ENCODE peak calls at places on chromosomes 11 and 22, in five cellular contexts. One of them, this sample, is unnamed.

GRCh38 chr22:47621253-47621652 is 858.8 kb downstream of the TBC1D22A start:
- DNase-seq in HepG2: no peak
- DNase-seq in IMR-90: no peak
- DNase-seq in testis: no peak
- DNase-seq in Peyer's patch: no peak
- DNase-seq in this sample: no peak

GRCh38 chr11:1478544-1478943 is 8.0 kb downstream of the MOB2 start:
- DNase-seq in HepG2: no peak
- DNase-seq in IMR-90: no peak
- DNase-seq in testis: no peak
- DNase-seq in Peyer's patch: no peak
- DNase-seq in this sample: no peak

GRCh38 chr11:72848846-72849466 is 34.7 kb downstream of the ATG16L2 start:
- DNase-seq in HepG2: peak
- DNase-seq in IMR-90: peak
- DNase-seq in testis: no peak
- DNase-seq in Peyer's patch: no peak
- DNase-seq in this sample: peak

GRCh38 chr11:15278129-15278528 is 163.4 kb downstream of the INSC start:
- DNase-seq in HepG2: no peak
- DNase-seq in IMR-90: peak
- DNase-seq in testis: no peak
- DNase-seq in Peyer's patch: no peak
- DNase-seq in this sample: no peak

GRCh38 chr11:72724851-72725730 is 27.1 kb downstream of the ARAP1 start:
- DNase-seq in HepG2: peak
- DNase-seq in IMR-90: peak
- DNase-seq in testis: peak
- DNase-seq in Peyer's patch: peak
- DNase-seq in this sample: peak

GRCh38 chr11:25317221-25317620 is 820.4 kb downstream of the LUZP2 start:
- DNase-seq in HepG2: no peak
- DNase-seq in IMR-90: peak
- DNase-seq in testis: no peak
- DNase-seq in Peyer's patch: no peak
- DNase-seq in this sample: no peak

GRCh38 chr11:2234963-2235362 is 35.4 kb downstream of the ASCL2 start:
- DNase-seq in HepG2: no peak
- DNase-seq in IMR-90: no peak
- DNase-seq in testis: no peak
- DNase-seq in Peyer's patch: no peak
- DNase-seq in this sample: no peak

GRCh38 chr22:37970864-37971263 is 13.5 kb downstream of the SOX10 start:
- DNase-seq in HepG2: no peak
- DNase-seq in IMR-90: no peak
- DNase-seq in testis: no peak
- DNase-seq in Peyer's patch: no peak
- DNase-seq in this sample: no peak

GRCh38 chr11:63804259-63804658 is 9.0 kb upstream of the SPINDOC start:
- DNase-seq in HepG2: no peak
- DNase-seq in IMR-90: no peak
- DNase-seq in testis: no peak
- DNase-seq in Peyer's patch: peak
- DNase-seq in this sample: no peak

GRCh38 chr11:91164452-91164822 is 941.6 kb upstream of the CHORDC1 start:
- DNase-seq in HepG2: no peak
- DNase-seq in IMR-90: no peak
- DNase-seq in testis: no peak
- DNase-seq in Peyer's patch: no peak
- DNase-seq in this sample: no peak

GRCh38 chr22:50010676-50011446 is 1.7 kb downstream of the IL17REL start:
- DNase-seq in HepG2: no peak
- DNase-seq in IMR-90: no peak
- DNase-seq in testis: no peak
- DNase-seq in Peyer's patch: peak
- DNase-seq in this sample: no peak

GRCh38 chr11:57792060-57792541 is 30.5 kb downstream of the CTNND1 start:
- DNase-seq in HepG2: no peak
- DNase-seq in IMR-90: peak
- DNase-seq in testis: peak
- DNase-seq in Peyer's patch: peak
- DNase-seq in this sample: peak

GRCh38 chr11:7668464-7668863 is 4.8 kb downstream of the CYB5R2 start:
- DNase-seq in HepG2: no peak
- DNase-seq in IMR-90: no peak
- DNase-seq in testis: no peak
- DNase-seq in Peyer's patch: no peak
- DNase-seq in this sample: no peak

GRCh38 chr22:36736701-36737320 is 33.3 kb upstream of the CACNG2 start:
- DNase-seq in HepG2: no peak
- DNase-seq in IMR-90: no peak
- DNase-seq in testis: peak
- DNase-seq in Peyer's patch: peak
- DNase-seq in this sample: no peak

GRCh38 chr22:36727110-36727509 is 23.6 kb upstream of the CACNG2 start:
- DNase-seq in HepG2: no peak
- DNase-seq in IMR-90: no peak
- DNase-seq in testis: peak
- DNase-seq in Peyer's patch: peak
- DNase-seq in this sample: no peak

GRCh38 chr11:62242021-62242420 is at the start of gene SCGB1D2:
- DNase-seq in HepG2: peak
- DNase-seq in IMR-90: no peak
- DNase-seq in testis: peak
- DNase-seq in Peyer's patch: no peak
- DNase-seq in this sample: no peak

GRCh38 chr11:112231952-112232351 is 5.7 kb downstream of the PTS start:
- DNase-seq in HepG2: peak
- DNase-seq in IMR-90: no peak
- DNase-seq in testis: no peak
- DNase-seq in Peyer's patch: no peak
- DNase-seq in this sample: no peak

GRCh38 chr11:19725379-19726079 is 12.9 kb downstream of the NAV2 start:
- DNase-seq in HepG2: no peak
- DNase-seq in IMR-90: no peak
- DNase-seq in testis: no peak
- DNase-seq in Peyer's patch: no peak
- DNase-seq in this sample: no peak

DNA sequence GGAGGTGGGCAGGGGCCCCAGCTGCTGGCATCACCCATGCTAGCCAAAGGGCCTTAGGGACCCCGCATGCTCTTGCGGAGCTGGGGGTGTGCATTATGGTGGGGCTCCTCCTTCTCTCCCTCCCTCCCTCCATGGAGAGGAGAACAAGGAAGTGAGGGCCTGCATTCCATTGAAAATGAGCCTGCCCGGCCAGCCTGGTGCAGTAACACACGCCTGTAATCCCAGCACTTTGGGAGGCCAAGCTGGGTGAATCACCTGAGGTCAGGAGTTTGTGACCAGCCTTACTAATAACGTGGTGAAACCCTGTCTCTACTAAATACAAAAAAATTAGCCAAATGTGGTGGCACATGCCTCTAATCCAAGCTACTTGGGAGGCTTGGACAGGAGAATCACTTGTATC is 22.4 kb downstream of the SNAP29 start:
- DNase-seq in HepG2: no peak
- DNase-seq in IMR-90: peak
- DNase-seq in testis: no peak
- DNase-seq in Peyer's patch: no peak
- DNase-seq in this sample: no peak
- TF ChIP-seq POLR2A in HepG2: no peak
- TF ChIP-seq POLR2A in IMR-90: no peak
- TF ChIP-seq POLR2A in testis: no peak
- TF ChIP-seq POLR2A in Peyer's patch: no peak
- TF ChIP-seq POLR2A in this sample: no peak

DNA sequence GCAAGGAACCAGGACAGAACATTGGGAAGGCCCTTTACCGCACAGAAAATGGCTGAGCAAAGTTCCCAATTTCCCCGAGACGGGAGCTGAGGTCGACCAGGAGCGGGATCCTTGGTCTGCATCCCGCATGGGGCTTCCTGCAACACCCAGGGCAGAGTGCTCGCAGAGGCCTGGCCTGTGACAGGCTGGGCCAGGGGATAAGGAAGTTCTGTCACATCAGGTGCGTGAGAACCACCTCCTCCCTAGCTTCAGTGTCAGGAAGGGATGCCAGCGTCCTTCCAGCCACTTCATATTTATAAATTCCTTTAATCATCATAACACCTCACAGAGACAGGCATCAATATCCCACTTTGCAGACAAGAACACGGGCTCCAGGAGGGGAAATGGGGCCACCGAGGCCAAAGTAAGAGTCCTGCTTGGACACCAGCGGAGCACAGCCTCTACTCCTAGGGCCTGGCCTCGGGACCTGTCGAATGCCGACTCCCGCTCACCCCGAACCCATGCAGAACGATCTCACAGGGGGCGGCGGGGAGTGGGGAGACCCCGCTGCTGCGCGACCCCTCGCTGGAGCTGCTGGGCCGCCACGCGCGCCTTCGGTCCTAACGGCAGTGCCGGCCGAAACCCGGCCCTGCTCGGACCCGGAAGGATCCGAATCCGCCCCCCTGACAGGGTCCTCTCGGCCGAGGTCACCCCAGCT is 535 bp downstream of the BET1L start:
- DNase-seq in HepG2: no peak
- DNase-seq in IMR-90: no peak
- DNase-seq in testis: peak
- DNase-seq in Peyer's patch: peak
- DNase-seq in this sample: peak
- TF ChIP-seq POLR2A in HepG2: no peak
- TF ChIP-seq POLR2A in IMR-90: no peak
- TF ChIP-seq POLR2A in testis: no peak
- TF ChIP-seq POLR2A in Peyer's patch: peak
- TF ChIP-seq POLR2A in this sample: no peak

GRCh38 chr11:44611088-44611487 is 45.6 kb downstream of the CD82 start:
- DNase-seq in HepG2: no peak
- DNase-seq in IMR-90: no peak
- DNase-seq in testis: no peak
- DNase-seq in Peyer's patch: peak
- DNase-seq in this sample: peak

GRCh38 chr11:44609783-44610155 is 44.3 kb downstream of the CD82 start:
- DNase-seq in HepG2: no peak
- DNase-seq in IMR-90: no peak
- DNase-seq in testis: no peak
- DNase-seq in Peyer's patch: no peak
- DNase-seq in this sample: no peak

GRCh38 chr11:44613081-44613628 is 47.7 kb downstream of the CD82 start:
- DNase-seq in HepG2: no peak
- DNase-seq in IMR-90: no peak
- DNase-seq in testis: no peak
- DNase-seq in Peyer's patch: peak
- DNase-seq in this sample: peak

GRCh38 chr11:44610556-44610955 is 45.1 kb downstream of the CD82 start:
- DNase-seq in HepG2: no peak
- DNase-seq in IMR-90: no peak
- DNase-seq in testis: no peak
- DNase-seq in Peyer's patch: no peak
- DNase-seq in this sample: no peak

GRCh38 chr11:44611687-44612437 is 46.4 kb downstream of the CD82 start:
- DNase-seq in HepG2: no peak
- DNase-seq in IMR-90: no peak
- DNase-seq in testis: no peak
- DNase-seq in Peyer's patch: peak
- DNase-seq in this sample: peak
- TF ChIP-seq POLR2A in HepG2: no peak
- TF ChIP-seq POLR2A in IMR-90: no peak
- TF ChIP-seq POLR2A in testis: no peak
- TF ChIP-seq POLR2A in Peyer's patch: no peak
- TF ChIP-seq POLR2A in this sample: no peak

GRCh38 chr11:69415411-69416122 is 65.9 kb upstream of the LINC01488 start:
- DNase-seq in HepG2: no peak
- DNase-seq in IMR-90: no peak
- DNase-seq in testis: no peak
- DNase-seq in Peyer's patch: no peak
- DNase-seq in this sample: no peak

GRCh38 chr11:69416746-69417145 is 64.7 kb upstream of the LINC01488 start:
- DNase-seq in HepG2: no peak
- DNase-seq in IMR-90: no peak
- DNase-seq in testis: no peak
- DNase-seq in Peyer's patch: no peak
- DNase-seq in this sample: no peak

GRCh38 chr11:69416123-69416475 is 65.4 kb upstream of the LINC01488 start:
- DNase-seq in HepG2: no peak
- DNase-seq in IMR-90: no peak
- DNase-seq in testis: no peak
- DNase-seq in Peyer's patch: no peak
- DNase-seq in this sample: no peak

GRCh38 chr11:69418576-69419296 is 62.7 kb upstream of the LINC01488 start:
- DNase-seq in HepG2: no peak
- DNase-seq in IMR-90: no peak
- DNase-seq in testis: no peak
- DNase-seq in Peyer's patch: no peak
- DNase-seq in this sample: no peak

DNA sequence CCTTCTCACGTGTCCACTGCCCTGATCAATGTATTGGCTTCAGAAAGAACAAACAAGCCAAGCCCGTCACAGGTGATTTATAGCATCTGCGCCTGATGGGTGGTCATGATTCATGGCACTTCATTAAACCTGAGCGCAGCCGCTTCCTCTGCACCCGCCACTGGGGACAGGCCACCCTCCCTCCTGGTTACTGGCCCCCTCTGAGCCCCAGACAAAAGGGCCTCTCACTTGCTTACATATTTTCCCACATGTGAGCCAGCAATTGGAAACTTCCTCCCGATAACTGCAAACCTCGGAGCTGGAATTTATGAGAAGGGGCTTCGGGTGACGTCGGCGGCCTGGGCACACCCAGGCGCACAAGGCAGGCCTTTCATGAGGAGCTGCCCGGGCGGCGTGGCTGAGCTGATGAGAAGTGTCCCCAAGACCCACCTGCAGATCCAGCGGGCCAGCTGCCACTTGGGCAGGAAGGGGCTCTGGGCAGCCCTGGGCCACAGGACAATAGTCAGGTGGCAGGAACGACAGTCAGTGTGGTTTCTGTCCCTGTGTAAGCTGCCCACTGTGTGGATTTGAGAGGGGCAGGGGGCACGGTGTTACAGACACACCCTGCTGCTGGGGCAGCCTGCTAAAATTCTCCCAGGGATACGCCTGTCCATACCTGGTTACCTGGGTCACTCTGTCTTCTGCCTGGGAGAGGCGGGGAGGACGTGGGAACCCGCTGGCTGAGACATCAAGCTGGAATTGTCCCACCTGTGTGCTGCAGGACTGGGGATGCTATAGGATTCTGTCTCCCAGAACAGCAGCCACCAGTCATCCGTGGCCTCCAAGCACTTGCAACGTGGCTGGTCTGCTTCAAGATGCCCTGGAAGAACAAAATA is 64.0 kb upstream of the LINC01488 start:
- DNase-seq in HepG2: no peak
- DNase-seq in IMR-90: no peak
- DNase-seq in testis: no peak
- DNase-seq in Peyer's patch: no peak
- DNase-seq in this sample: no peak
- TF ChIP-seq POLR2A in HepG2: no peak
- TF ChIP-seq POLR2A in IMR-90: no peak
- TF ChIP-seq POLR2A in testis: no peak
- TF ChIP-seq POLR2A in Peyer's patch: no peak
- TF ChIP-seq POLR2A in this sample: no peak

This sample was measured in erythroblast.